ENCODE peak calls at places on chromosomes 12 and 14, in eight cellular contexts. One of them, this sample, is unnamed.
A peak's percentile ranks its signal among the peaks of the same experiment; 100 is the strongest.

GRCh38 chr12:73892181-73892580 is 645.5 kb upstream of the ATXN7L3B start:
- DNase-seq in CD8-positive, alpha-beta T cell: no peak
- DNase-seq in RWPE2: no peak
- DNase-seq in AG09309: no peak
- DNase-seq in MG63: no peak
- DNase-seq in cardiac fibroblast: no peak
- DNase-seq in cardiac muscle cell: peak; percentile 2
- DNase-seq in AG04450: no peak
- DNase-seq in this sample: no peak

GRCh38 chr12:68453876-68454275 is 121.7 kb upstream of the MDM1 start:
- DNase-seq in CD8-positive, alpha-beta T cell: no peak
- DNase-seq in RWPE2: no peak
- DNase-seq in AG09309: no peak
- DNase-seq in MG63: no peak
- DNase-seq in cardiac fibroblast: peak; percentile 49
- DNase-seq in cardiac muscle cell: peak; percentile 59
- DNase-seq in AG04450: no peak
- DNase-seq in this sample: no peak

GRCh38 chr12:55051197-55051920 is 31.6 kb downstream of the NEUROD4 start:
- DNase-seq in CD8-positive, alpha-beta T cell: no peak
- DNase-seq in RWPE2: no peak
- DNase-seq in AG09309: no peak
- DNase-seq in MG63: no peak
- DNase-seq in cardiac fibroblast: no peak
- DNase-seq in cardiac muscle cell: no peak
- DNase-seq in AG04450: no peak
- DNase-seq in this sample: no peak

GRCh38 chr12:62933871-62934798 is 815 bp downstream of the PPM1H start:
- DNase-seq in CD8-positive, alpha-beta T cell: no peak
- DNase-seq in RWPE2: peak; percentile 52
- DNase-seq in AG09309: no peak
- DNase-seq in MG63: peak; percentile 46
- DNase-seq in cardiac fibroblast: peak; percentile 23
- DNase-seq in cardiac muscle cell: peak; percentile 36
- DNase-seq in AG04450: no peak
- DNase-seq in this sample: no peak

GRCh38 chr14:56044196-56044595 is 74.0 kb upstream of the PELI2 start:
- DNase-seq in CD8-positive, alpha-beta T cell: no peak
- DNase-seq in RWPE2: no peak
- DNase-seq in AG09309: no peak
- DNase-seq in MG63: no peak
- DNase-seq in cardiac fibroblast: no peak
- DNase-seq in cardiac muscle cell: no peak
- DNase-seq in AG04450: no peak
- DNase-seq in this sample: no peak

GRCh38 chr12:76784600-76785051 is 20.7 kb downstream of the ZDHHC17 start:
- DNase-seq in CD8-positive, alpha-beta T cell: no peak
- DNase-seq in RWPE2: no peak
- DNase-seq in AG09309: no peak
- DNase-seq in MG63: peak; percentile 28
- DNase-seq in cardiac fibroblast: peak; percentile 74
- DNase-seq in cardiac muscle cell: peak; percentile 70
- DNase-seq in AG04450: peak; percentile 33
- DNase-seq in this sample: no peak

GRCh38 chr12:109550310-109550680 is 23.0 kb downstream of the MMAB start:
- DNase-seq in CD8-positive, alpha-beta T cell: no peak
- DNase-seq in RWPE2: no peak
- DNase-seq in AG09309: no peak
- DNase-seq in MG63: no peak
- DNase-seq in cardiac fibroblast: no peak
- DNase-seq in cardiac muscle cell: no peak
- DNase-seq in AG04450: no peak
- DNase-seq in this sample: no peak

GRCh38 chr12:1644523-1645438 is 15.8 kb downstream of the WNT5B start:
- DNase-seq in CD8-positive, alpha-beta T cell: no peak
- DNase-seq in RWPE2: no peak
- DNase-seq in AG09309: no peak
- DNase-seq in MG63: no peak
- DNase-seq in cardiac fibroblast: peak; percentile 84
- DNase-seq in cardiac muscle cell: peak; percentile 83
- DNase-seq in AG04450: peak; percentile 55
- DNase-seq in this sample: no peak

GRCh38 chr14:53468876-53469275 is 315.8 kb upstream of the DDHD1 start:
- DNase-seq in CD8-positive, alpha-beta T cell: no peak
- DNase-seq in RWPE2: no peak
- DNase-seq in AG09309: no peak
- DNase-seq in MG63: no peak
- DNase-seq in cardiac fibroblast: no peak
- DNase-seq in cardiac muscle cell: no peak
- DNase-seq in AG04450: no peak
- DNase-seq in this sample: no peak

GRCh38 chr14:104424406-104425072 is 155.0 kb upstream of the C14orf180 start:
- DNase-seq in CD8-positive, alpha-beta T cell: peak; percentile 5
- DNase-seq in RWPE2: peak; percentile 54
- DNase-seq in AG09309: no peak
- DNase-seq in MG63: no peak
- DNase-seq in cardiac fibroblast: no peak
- DNase-seq in cardiac muscle cell: peak; percentile 29
- DNase-seq in AG04450: no peak
- DNase-seq in this sample: no peak

GRCh38 chr12:120649442-120650248 is 9.2 kb downstream of the CABP1 start:
- DNase-seq in CD8-positive, alpha-beta T cell: no peak
- DNase-seq in RWPE2: no peak
- DNase-seq in AG09309: no peak
- DNase-seq in MG63: no peak
- DNase-seq in cardiac fibroblast: no peak
- DNase-seq in cardiac muscle cell: no peak
- DNase-seq in AG04450: no peak
- DNase-seq in this sample: no peak

GRCh38 chr12:2826721-2827515 is 7.9 kb downstream of the NRIP2 start:
- DNase-seq in CD8-positive, alpha-beta T cell: no peak
- DNase-seq in RWPE2: no peak
- DNase-seq in AG09309: no peak
- DNase-seq in MG63: peak; percentile 18
- DNase-seq in cardiac fibroblast: no peak
- DNase-seq in cardiac muscle cell: no peak
- DNase-seq in AG04450: no peak
- DNase-seq in this sample: no peak

GRCh38 chr12:42794811-42795210 is 205.3 kb upstream of the PRICKLE1 start:
- DNase-seq in CD8-positive, alpha-beta T cell: no peak
- DNase-seq in RWPE2: no peak
- DNase-seq in AG09309: no peak
- DNase-seq in MG63: no peak
- DNase-seq in cardiac fibroblast: no peak
- DNase-seq in cardiac muscle cell: no peak
- DNase-seq in AG04450: no peak
- DNase-seq in this sample: no peak

GRCh38 chr12:82176016-82176415 is 182.2 kb downstream of the CCDC59 start:
- DNase-seq in CD8-positive, alpha-beta T cell: no peak
- DNase-seq in RWPE2: no peak
- DNase-seq in AG09309: no peak
- DNase-seq in MG63: no peak
- DNase-seq in cardiac fibroblast: no peak
- DNase-seq in cardiac muscle cell: no peak
- DNase-seq in AG04450: no peak
- DNase-seq in this sample: no peak

GRCh38 chr14:96309907-96310330 is 53.2 kb downstream of the ATG2B start:
- DNase-seq in CD8-positive, alpha-beta T cell: no peak
- DNase-seq in RWPE2: no peak
- DNase-seq in AG09309: no peak
- DNase-seq in MG63: no peak
- DNase-seq in cardiac fibroblast: peak; percentile 4
- DNase-seq in cardiac muscle cell: no peak
- DNase-seq in AG04450: no peak
- DNase-seq in this sample: no peak

GRCh38 chr14:67370830-67371229 is 10.7 kb downstream of the EIF2S1 start:
- DNase-seq in CD8-positive, alpha-beta T cell: no peak
- DNase-seq in RWPE2: no peak
- DNase-seq in AG09309: no peak
- DNase-seq in MG63: peak; percentile 7
- DNase-seq in cardiac fibroblast: no peak
- DNase-seq in cardiac muscle cell: no peak
- DNase-seq in AG04450: no peak
- DNase-seq in this sample: no peak

GRCh38 chr12:61654698-61655097 is 605.5 kb upstream of the USP15 start:
- DNase-seq in CD8-positive, alpha-beta T cell: no peak
- DNase-seq in RWPE2: no peak
- DNase-seq in AG09309: no peak
- DNase-seq in MG63: no peak
- DNase-seq in cardiac fibroblast: no peak
- DNase-seq in cardiac muscle cell: no peak
- DNase-seq in AG04450: no peak
- DNase-seq in this sample: no peak

GRCh38 chr14:84225243-84225642 is 1304.7 kb upstream of the FLRT2 start:
- DNase-seq in CD8-positive, alpha-beta T cell: no peak
- DNase-seq in RWPE2: no peak
- DNase-seq in AG09309: no peak
- DNase-seq in MG63: peak; percentile 26
- DNase-seq in cardiac fibroblast: peak; percentile 82
- DNase-seq in cardiac muscle cell: peak; percentile 79
- DNase-seq in AG04450: no peak
- DNase-seq in this sample: no peak

GRCh38 chr12:29743801-29744200 is 39.9 kb downstream of the TMTC1 start:
- DNase-seq in CD8-positive, alpha-beta T cell: no peak
- DNase-seq in RWPE2: no peak
- DNase-seq in AG09309: no peak
- DNase-seq in MG63: peak; percentile 84
- DNase-seq in cardiac fibroblast: peak; percentile 87
- DNase-seq in cardiac muscle cell: peak; percentile 86
- DNase-seq in AG04450: peak; percentile 80
- DNase-seq in this sample: no peak
- H3K4me3 ChIP-seq in CD8-positive, alpha-beta T cell: no peak overlapping the region
- H3K4me3 ChIP-seq in RWPE2: no peak overlapping the region
- H3K4me3 ChIP-seq in AG09309: no peak overlapping the region
- H3K4me3 ChIP-seq in MG63: no peak overlapping the region
- H3K4me3 ChIP-seq in cardiac fibroblast: no peak overlapping the region
- H3K4me3 ChIP-seq in cardiac muscle cell: no peak overlapping the region
- H3K4me3 ChIP-seq in AG04450: no peak overlapping the region
- H3K4me3 ChIP-seq in this sample: no peak overlapping the region

GRCh38 chr14:93970589-93970966 is 5.8 kb downstream of the ASB2 start:
- DNase-seq in CD8-positive, alpha-beta T cell: peak; percentile 78
- DNase-seq in RWPE2: no peak
- DNase-seq in AG09309: no peak
- DNase-seq in MG63: no peak
- DNase-seq in cardiac fibroblast: no peak
- DNase-seq in cardiac muscle cell: no peak
- DNase-seq in AG04450: no peak
- DNase-seq in this sample: peak; percentile 65
- H3K4me3 ChIP-seq in CD8-positive, alpha-beta T cell: peak overlapping the region; percentile 63
- H3K4me3 ChIP-seq in RWPE2: no peak overlapping the region
- H3K4me3 ChIP-seq in AG09309: peak overlapping the region; percentile 8
- H3K4me3 ChIP-seq in MG63: no peak overlapping the region
- H3K4me3 ChIP-seq in cardiac fibroblast: no peak overlapping the region
- H3K4me3 ChIP-seq in cardiac muscle cell: no peak overlapping the region
- H3K4me3 ChIP-seq in AG04450: no peak overlapping the region
- H3K4me3 ChIP-seq in this sample: peak overlapping the region; percentile 75

GRCh38 chr14:64510127-64510808 is 5.7 kb downstream of the ZBTB1 start:
- DNase-seq in CD8-positive, alpha-beta T cell: no peak
- DNase-seq in RWPE2: no peak
- DNase-seq in AG09309: no peak
- DNase-seq in MG63: no peak
- DNase-seq in cardiac fibroblast: no peak
- DNase-seq in cardiac muscle cell: no peak
- DNase-seq in AG04450: no peak
- DNase-seq in this sample: no peak

GRCh38 chr14:64509036-64509435 is 4.5 kb downstream of the ZBTB1 start:
- DNase-seq in CD8-positive, alpha-beta T cell: no peak
- DNase-seq in RWPE2: no peak
- DNase-seq in AG09309: no peak
- DNase-seq in MG63: no peak
- DNase-seq in cardiac fibroblast: no peak
- DNase-seq in cardiac muscle cell: no peak
- DNase-seq in AG04450: no peak
- DNase-seq in this sample: no peak

GRCh38 chr14:64507376-64508156 is 3.0 kb downstream of the ZBTB1 start:
- DNase-seq in CD8-positive, alpha-beta T cell: peak; percentile 25
- DNase-seq in RWPE2: no peak
- DNase-seq in AG09309: no peak
- DNase-seq in MG63: peak; percentile 12
- DNase-seq in cardiac fibroblast: peak; percentile 15
- DNase-seq in cardiac muscle cell: peak; percentile 17
- DNase-seq in AG04450: no peak
- DNase-seq in this sample: no peak

GRCh38 chr14:64506751-64507150 is 2.2 kb downstream of the ZBTB1 start:
- DNase-seq in CD8-positive, alpha-beta T cell: no peak
- DNase-seq in RWPE2: no peak
- DNase-seq in AG09309: no peak
- DNase-seq in MG63: no peak
- DNase-seq in cardiac fibroblast: no peak
- DNase-seq in cardiac muscle cell: no peak
- DNase-seq in AG04450: no peak
- DNase-seq in this sample: no peak

DNA sequence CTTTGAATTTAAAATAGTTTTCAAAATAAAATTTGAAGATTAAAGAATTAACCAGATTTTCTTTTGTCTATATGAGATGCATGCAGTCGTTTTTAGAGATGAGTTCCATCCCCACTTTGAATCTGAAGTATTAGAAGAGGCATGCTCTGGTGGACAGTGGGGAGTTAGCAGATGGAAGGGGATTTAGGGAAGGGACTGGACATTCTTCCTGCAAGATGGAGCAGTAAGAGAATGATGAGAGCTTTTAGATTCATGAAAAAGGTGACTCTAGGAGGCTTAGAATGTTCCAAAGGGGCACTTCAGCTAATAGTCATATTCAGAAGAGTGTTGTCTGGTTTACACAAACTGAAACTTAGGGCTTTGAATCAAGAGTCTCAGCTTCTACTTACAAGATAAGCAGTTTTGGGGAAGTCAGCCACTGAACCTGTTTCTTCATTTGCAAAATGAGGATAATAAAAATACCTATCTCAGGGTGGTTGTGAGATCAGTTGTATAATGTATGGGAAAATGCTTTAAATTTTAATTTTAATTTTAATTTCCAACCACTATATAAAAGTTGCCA is 3.7 kb downstream of the ZBTB1 start:
- DNase-seq in CD8-positive, alpha-beta T cell: no peak
- DNase-seq in RWPE2: no peak
- DNase-seq in AG09309: no peak
- DNase-seq in MG63: no peak
- DNase-seq in cardiac fibroblast: no peak
- DNase-seq in cardiac muscle cell: no peak
- DNase-seq in AG04450: no peak
- DNase-seq in this sample: no peak
- H3K4me3 ChIP-seq in CD8-positive, alpha-beta T cell: no peak overlapping the region
- H3K4me3 ChIP-seq in RWPE2: no peak overlapping the region
- H3K4me3 ChIP-seq in AG09309: no peak overlapping the region
- H3K4me3 ChIP-seq in MG63: no peak overlapping the region
- H3K4me3 ChIP-seq in cardiac fibroblast: no peak overlapping the region
- H3K4me3 ChIP-seq in cardiac muscle cell: no peak overlapping the region
- H3K4me3 ChIP-seq in AG04450: no peak overlapping the region
- H3K4me3 ChIP-seq in this sample: no peak overlapping the region

DNA sequence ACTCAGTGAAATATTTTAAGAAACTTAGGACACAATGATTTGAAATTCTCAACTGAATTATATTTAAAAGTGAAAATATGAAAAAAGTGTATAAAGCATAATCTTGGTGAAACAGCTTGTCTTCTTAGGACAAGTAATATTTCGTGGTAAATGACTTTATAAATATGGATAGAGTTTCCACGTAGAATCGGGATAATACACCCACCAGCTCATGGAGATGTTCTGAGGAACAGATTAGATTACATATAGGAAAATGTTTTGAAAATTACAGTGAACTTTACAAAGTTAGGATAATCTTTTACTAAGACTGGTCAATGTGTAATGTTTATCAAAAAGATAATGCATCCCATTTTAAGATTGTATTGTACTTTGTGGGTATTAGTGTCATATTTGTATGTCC is 25.6 kb upstream of the MYF6 start:
- DNase-seq in CD8-positive, alpha-beta T cell: no peak
- DNase-seq in RWPE2: no peak
- DNase-seq in AG09309: no peak
- DNase-seq in MG63: no peak
- DNase-seq in cardiac fibroblast: no peak
- DNase-seq in cardiac muscle cell: no peak
- DNase-seq in AG04450: no peak
- DNase-seq in this sample: no peak
- H3K4me3 ChIP-seq in CD8-positive, alpha-beta T cell: no peak overlapping the region
- H3K4me3 ChIP-seq in RWPE2: no peak overlapping the region
- H3K4me3 ChIP-seq in AG09309: no peak overlapping the region
- H3K4me3 ChIP-seq in MG63: peak overlapping the region; percentile 19
- H3K4me3 ChIP-seq in cardiac fibroblast: no peak overlapping the region
- H3K4me3 ChIP-seq in cardiac muscle cell: no peak overlapping the region
- H3K4me3 ChIP-seq in AG04450: no peak overlapping the region
- H3K4me3 ChIP-seq in this sample: no peak overlapping the region

This sample was measured in CD8-positive, alpha-beta memory T cell.